ENCODE peak calls at places on chromosomes 13 and 19, in six cellular contexts. D is GM20000, L is tibial artery, C is colonic mucosa, P is A549, K is neural crest cell. X is an unnamed sample.

GRCh38 chr19:3544742-3545668 is 6.0 kb downstream of the TEKTIP1 start:
- DNase-seq in C (peak; percentile 82), D (peak; percentile 93), K (peak; percentile 96), L (peak; percentile 85), P (peak; percentile 63), X (peak; percentile 83)

GRCh38 chr13:104592127-104592526 is 1525.9 kb upstream of the SLC10A2 start:
- DNase-seq in C (no peak), K (no peak), D (no peak), L (no peak), P (no peak), X (no peak)

GRCh38 chr19:14361824-14362223 is 19.4 kb upstream of the ADGRE5 start:
- DNase-seq in L (no peak), C (no peak), D (peak; percentile 60), P (peak; percentile 57), K (no peak), X (no peak)

GRCh38 chr13:110390572-110390971 is 83.5 kb downstream of the COL4A2 start:
- DNase-seq in C (no peak), L (no peak), K (no peak), D (no peak), P (no peak), X (no peak)

GRCh38 chr13:27269114-27269665 is 1.4 kb upstream of the RASL11A start:
- DNase-seq in K (no peak), L (no peak), D (no peak), P (no peak), C (no peak), X (no peak)

GRCh38 chr19:45599286-45599685 is 2.7 kb downstream of the GPR4 start:
- DNase-seq in D (peak; percentile 21), P (no peak), C (no peak), L (no peak), K (no peak), X (no peak)

GRCh38 chr13:110125157-110125556 is 181.8 kb downstream of the COL4A1 start:
- DNase-seq in P (no peak), D (no peak), K (no peak), C (no peak), L (no peak), X (no peak)

GRCh38 chr13:108083056-108083455 is 132.3 kb downstream of the LIG4 start:
- DNase-seq in L (no peak), P (no peak), K (no peak), D (no peak), C (no peak), X (no peak)

GRCh38 chr19:2551864-2552185 is 75.9 kb downstream of the GADD45B start:
- DNase-seq in P (no peak), C (no peak), D (no peak), L (no peak), K (no peak), X (no peak)

GRCh38 chr13:33494596-33495214 is 209.2 kb upstream of the STARD13 start:
- DNase-seq in K (no peak), L (no peak), D (no peak), P (peak; percentile 53), C (no peak), X (no peak)

GRCh38 chr13:43405457-43405856 is 381.3 kb downstream of the ENOX1 start:
- DNase-seq in D (no peak), L (no peak), K (no peak), C (no peak), P (peak; percentile 25), X (no peak)

GRCh38 chr13:80001510-80001842 is 339.4 kb downstream of the SPRY2 start:
- DNase-seq in L (no peak), C (no peak), D (no peak), P (no peak), K (no peak), X (no peak)

GRCh38 chr19:8592231-8593009 is 15.2 kb upstream of the MYO1F start:
- DNase-seq in L (peak; percentile 99), C (peak; percentile 88), K (peak; percentile 94), P (peak; percentile 98), D (peak; percentile 47), X (peak; percentile 90)

GRCh38 chr13:42702726-42703125 is 78.7 kb upstream of the FAM216B start:
- DNase-seq in K (no peak), D (no peak), C (no peak), L (no peak), P (no peak), X (no peak)

GRCh38 chr19:2503521-2504109 is 27.7 kb downstream of the GADD45B start:
- DNase-seq in D (no peak), K (no peak), L (no peak), C (no peak), P (peak; percentile 47), X (peak; percentile 74)

GRCh38 chr13:42275506-42275905 is 3.6 kb downstream of the AKAP11 start:
- DNase-seq in L (no peak), C (no peak), K (no peak), D (no peak), P (no peak), X (no peak)

GRCh38 chr19:32309711-32310390 is 35.6 kb upstream of the ZNF507 start:
- DNase-seq in K (no peak), P (no peak), L (no peak), D (no peak), C (no peak), X (no peak)

GRCh38 chr13:52713894-52714293 is 25.7 kb downstream of the CNMD start:
- DNase-seq in P (no peak), C (peak; percentile 18), K (no peak), D (no peak), L (no peak), X (peak; percentile 50)

GRCh38 chr19:49491804-49492572 is 4.2 kb upstream of the RPS11 start:
- DNase-seq in D (no peak), P (no peak), C (no peak), L (no peak), K (no peak), X (no peak)

GRCh38 chr19:48636859-48637448 is at the start of gene DBP:
- DNase-seq in C (no peak), L (peak; percentile 87), P (peak; percentile 79), D (no peak), K (no peak), X (no peak)

GRCh38 chr13:20128459-20128927 is 32.4 kb downstream of the GJA3 start:
- DNase-seq in L (no peak), D (no peak), P (no peak), K (no peak), C (peak; percentile 33), X (no peak)

GRCh38 chr19:13172335-13173128 is 22.3 kb downstream of the IER2 start:
- DNase-seq in D (peak; percentile 12), C (peak; percentile 92), P (peak; percentile 91), K (no peak), L (peak; percentile 91), X (peak; percentile 93)

GRCh38 chr13:19862511-19863313 is 737 bp downstream of the ZMYM5 start:
- DNase-seq in D (peak; percentile 50), C (peak; percentile 51), P (peak; percentile 27), L (peak; percentile 76), K (peak; percentile 21), X (no peak)

GRCh38 chr19:6260912-6261636 is 18.7 kb downstream of the MLLT1 start:
- DNase-seq in D (no peak), L (no peak), K (peak; percentile 41), P (peak; percentile 16), C (no peak), X (no peak)

GRCh38 chr19:19457691-19458090 is 52.2 kb downstream of the GATAD2A start:
- DNase-seq in D (no peak), K (no peak), L (no peak), C (no peak), P (no peak), X (no peak)

GRCh38 chr13:76216729-76217128 is 580.6 kb downstream of the LMO7 start:
- DNase-seq in P (no peak), C (no peak), D (no peak), K (no peak), L (no peak), X (no peak)

GRCh38 chr19:16366433-16367268 is 42.0 kb downstream of the KLF2 start:
- DNase-seq in L (no peak), D (peak; percentile 72), P (no peak), K (no peak), C (no peak), X (no peak)

GRCh38 chr13:83780201-83780600 is 102.1 kb downstream of the SLITRK1 start:
- DNase-seq in P (peak; percentile 36), L (no peak), K (no peak), C (no peak), D (peak; percentile 2), X (no peak)
- TF ChIP-seq CTCF in P (no peak), L (no peak), K (peak; percentile 54), C (no peak), D (no peak), X (no peak)

DNA sequence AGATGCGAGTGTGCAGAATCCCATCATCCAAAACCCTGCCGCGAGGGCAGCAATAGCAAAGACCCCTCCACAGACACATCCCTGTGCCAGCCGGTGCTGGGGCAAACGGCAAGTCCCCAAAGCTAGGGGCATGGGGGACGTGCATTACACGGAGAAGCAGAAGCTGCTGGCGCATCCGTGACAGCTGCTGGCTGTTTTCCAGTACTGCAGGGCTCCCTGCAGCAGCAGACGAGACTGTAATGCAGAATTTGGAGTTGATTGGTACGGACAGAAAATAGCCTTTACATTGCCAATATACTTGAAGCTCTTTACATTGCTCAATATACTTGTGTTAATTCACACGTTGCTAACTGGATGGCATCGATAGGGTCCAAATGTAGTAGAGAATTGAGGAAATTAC is 77.2 kb upstream of the TMTC4 start:
- DNase-seq in K (no peak), L (no peak), P (no peak), C (no peak), D (no peak), X (no peak)
- TF ChIP-seq CTCF in K (no peak), L (no peak), P (no peak), C (no peak), D (no peak), X (no peak)

GRCh38 chr13:30052127-30052526 is 201.7 kb upstream of the UBL3 start:
- DNase-seq in C (no peak), D (no peak), L (no peak), K (no peak), P (no peak), X (no peak)
- TF ChIP-seq CTCF in C (no peak), D (no peak), L (no peak), K (no peak), P (no peak), X (no peak)

GRCh38 chr13:103471896-103472295 is 405.7 kb upstream of the SLC10A2 start:
- DNase-seq in P (peak; percentile 8), L (no peak), K (no peak), C (no peak), D (no peak), X (no peak)
- TF ChIP-seq CTCF in P (no peak), L (no peak), K (no peak), C (no peak), D (no peak), X (no peak)

DNA sequence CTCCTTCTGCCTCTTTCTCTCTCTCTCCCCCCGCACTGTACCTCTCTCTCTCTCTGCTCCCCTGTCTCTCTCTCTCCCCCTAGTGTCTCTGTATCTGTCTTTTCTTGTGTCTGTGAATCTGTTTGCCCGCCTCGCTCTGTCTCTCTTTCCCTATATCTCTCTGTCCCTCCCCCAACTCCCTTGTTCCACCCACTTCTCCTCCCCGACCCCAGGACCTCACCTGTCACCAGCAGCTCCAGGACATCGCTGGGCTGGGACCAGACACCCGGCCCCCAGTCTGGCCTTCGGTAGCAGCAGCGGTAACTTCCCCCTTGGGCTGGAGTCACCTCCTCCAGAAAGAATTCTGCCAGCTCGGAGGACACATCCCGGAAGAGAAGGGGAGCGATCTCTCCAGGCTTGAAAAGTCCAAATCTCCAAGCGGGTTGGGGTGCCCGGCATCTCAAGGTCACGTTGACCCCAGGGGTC is 3.9 kb downstream of the OSCAR start:
- DNase-seq in L (no peak), D (peak; percentile 53), C (no peak), P (peak; percentile 79), K (no peak), X (no peak)
- TF ChIP-seq CTCF in L (no peak), D (peak; percentile 24), C (no peak), P (no peak), K (no peak), X (no peak)